ENCODE peak calls at places on chromosomes 16 and 17, in six cellular contexts. H is mesothelial cell of epicardium, M is RWPE1, N is coronary artery, V is retinal pigment epithelial cell, Z is fibroblast of mammary gland. A is an unnamed sample.
A peak's percentile ranks its signal among the peaks of the same experiment; 100 is the strongest.

GRCh38 chr17:78921437-78921971 is 3.7 kb downstream of the TIMP2 start:
- DNase-seq in H (no peak), M (no peak), N (no peak), V (no peak), Z (no peak), A (no peak)

GRCh38 chr16:64736887-64737286 is 385.0 kb downstream of the CDH11 start:
- DNase-seq in H (no peak), M (no peak), N (no peak), V (no peak), Z (no peak), A (no peak)

GRCh38 chr16:30510392-30510938 is 15.9 kb downstream of the ZNF768 start:
- DNase-seq in H (no peak), M (no peak), N (no peak), V (no peak), Z (no peak), A (no peak)

GRCh38 chr17:16925461-16926060 is 46.4 kb downstream of the TNFRSF13B start:
- DNase-seq in H (no peak), M (no peak), N (peak; percentile 43), V (no peak), Z (no peak), A (no peak)

GRCh38 chr17:4586043-4586442 is 1.7 kb downstream of the SMTNL2 start:
- DNase-seq in H (no peak), M (no peak), N (no peak), V (no peak), Z (no peak), A (no peak)

GRCh38 chr17:8382880-8383142 is 182 bp downstream of the RPL26 start:
- DNase-seq in H (no peak), M (no peak), N (no peak), V (no peak), Z (no peak), A (no peak)

GRCh38 chr16:9297437-9298113 is 206.1 kb downstream of the HAPSTR1 start:
- DNase-seq in H (peak; percentile 45), M (no peak), N (no peak), V (no peak), Z (peak; percentile 16), A (no peak)

GRCh38 chr17:43697937-43698336 is 36.2 kb upstream of the MEOX1 start:
- DNase-seq in H (no peak), M (no peak), N (no peak), V (no peak), Z (no peak), A (no peak)

GRCh38 chr16:59432934-59433333 is 698.8 kb upstream of the GOT2 start:
- DNase-seq in H (no peak), M (no peak), N (no peak), V (no peak), Z (no peak), A (no peak)

GRCh38 chr16:72508196-72508595 is 336.2 kb upstream of the PMFBP1 start:
- DNase-seq in H (no peak), M (no peak), N (no peak), V (no peak), Z (peak; percentile 56), A (peak; percentile 10)

GRCh38 chr17:187130-187529 is 5.7 kb upstream of the DOC2B start:
- DNase-seq in H (no peak), M (no peak), N (no peak), V (no peak), Z (no peak), A (no peak)

GRCh38 chr16:88456356-88457292 is 3.5 kb downstream of the ZFPM1 start:
- DNase-seq in H (no peak), M (no peak), N (no peak), V (no peak), Z (no peak), A (no peak)

GRCh38 chr17:16937431-16937830 is 34.5 kb downstream of the TNFRSF13B start:
- DNase-seq in H (peak; percentile 29), M (no peak), N (peak; percentile 29), V (no peak), Z (no peak), A (no peak)

GRCh38 chr16:22001591-22001990 is 675 bp upstream of the PDZD9 start:
- DNase-seq in H (no peak), M (peak; percentile 78), N (no peak), V (no peak), Z (peak; percentile 80), A (peak; percentile 76)

GRCh38 chr17:10198509-10199249 is at the start of gene GAS7:
- DNase-seq in H (peak; percentile 86), M (no peak), N (no peak), V (no peak), Z (no peak), A (peak; percentile 16)

GRCh38 chr16:17305694-17306093 is 165.1 kb downstream of the XYLT1 start:
- DNase-seq in H (no peak), M (no peak), N (no peak), V (no peak), Z (no peak), A (no peak)

DNA sequence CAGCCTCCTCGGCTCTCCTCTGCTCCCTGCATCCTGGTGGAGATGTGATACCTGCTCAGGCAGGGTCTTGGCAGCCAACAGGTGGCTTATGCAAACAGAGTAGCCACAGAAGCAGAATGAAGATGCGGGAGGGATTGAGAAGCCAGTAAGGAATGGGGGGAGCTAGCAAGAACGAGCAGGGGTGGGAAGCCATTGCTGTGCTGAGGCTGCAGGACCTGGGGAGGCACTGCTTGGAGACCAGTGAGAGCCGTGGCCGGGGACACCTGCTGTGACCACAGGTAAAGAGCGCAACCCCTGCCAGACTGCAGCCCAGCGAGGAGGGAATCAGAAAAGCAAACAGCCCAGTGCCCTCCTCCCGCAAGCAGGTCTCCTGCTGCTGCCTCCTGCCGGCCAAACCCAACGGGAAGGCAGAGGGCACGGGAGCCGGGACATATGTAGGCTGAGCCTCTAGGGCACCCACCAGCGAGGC is 14.7 kb downstream of the AIPL1 start:
- DNase-seq in H (no peak), M (no peak), N (no peak), V (no peak), Z (peak; percentile 12), A (peak; percentile 20)
- TF ChIP-seq CTCF in H (peak; percentile 16), M (peak; percentile 19), N (no peak), V (peak; percentile 69), Z (peak; percentile 43), A (peak; percentile 36)

GRCh38 chr17:73953206-73954033 is 250.1 kb upstream of the RPL38 start:
- DNase-seq in H (no peak), M (no peak), N (peak; percentile 36), V (no peak), Z (no peak), A (no peak)

GRCh38 chr17:73954981-73955380 is 248.5 kb upstream of the RPL38 start:
- DNase-seq in H (no peak), M (no peak), N (peak; percentile 43), V (no peak), Z (no peak), A (no peak)

GRCh38 chr17:73950515-73950914 is 253.0 kb upstream of the RPL38 start:
- DNase-seq in H (no peak), M (no peak), N (no peak), V (no peak), Z (no peak), A (no peak)

GRCh38 chr17:73952136-73952497 is 251.4 kb upstream of the RPL38 start:
- DNase-seq in H (peak; percentile 65), M (no peak), N (no peak), V (no peak), Z (no peak), A (no peak)

GRCh38 chr17:73952498-73953205 is 250.8 kb upstream of the RPL38 start:
- DNase-seq in H (peak; percentile 67), M (peak; percentile 11), N (peak; percentile 65), V (no peak), Z (peak; percentile 11), A (no peak)
- TF ChIP-seq CTCF in H (peak; percentile 58), M (no peak), N (peak; percentile 21), V (peak; percentile 23), Z (no peak), A (no peak)

GRCh38 chr16:67936124-67936875 is at the start of gene PSMB10:
- DNase-seq in H (peak; percentile 60), M (peak; percentile 51), N (no peak), V (no peak), Z (peak; percentile 68), A (peak; percentile 32)
- TF ChIP-seq CTCF in H (no peak), M (no peak), N (no peak), V (no peak), Z (no peak), A (no peak)

GRCh38 chr17:75614556-75615270 is 18.5 kb upstream of the SMIM5 start:
- DNase-seq in H (no peak), M (no peak), N (no peak), V (no peak), Z (no peak), A (no peak)

GRCh38 chr17:75611746-75612437 is 21.3 kb upstream of the SMIM5 start:
- DNase-seq in H (no peak), M (no peak), N (no peak), V (no peak), Z (no peak), A (no peak)

GRCh38 chr17:75615301-75615700 is 17.9 kb upstream of the SMIM5 start:
- DNase-seq in H (no peak), M (no peak), N (no peak), V (no peak), Z (no peak), A (no peak)

GRCh38 chr17:75612906-75613626 is 20.2 kb upstream of the SMIM5 start:
- DNase-seq in H (no peak), M (no peak), N (no peak), V (no peak), Z (no peak), A (no peak)

DNA sequence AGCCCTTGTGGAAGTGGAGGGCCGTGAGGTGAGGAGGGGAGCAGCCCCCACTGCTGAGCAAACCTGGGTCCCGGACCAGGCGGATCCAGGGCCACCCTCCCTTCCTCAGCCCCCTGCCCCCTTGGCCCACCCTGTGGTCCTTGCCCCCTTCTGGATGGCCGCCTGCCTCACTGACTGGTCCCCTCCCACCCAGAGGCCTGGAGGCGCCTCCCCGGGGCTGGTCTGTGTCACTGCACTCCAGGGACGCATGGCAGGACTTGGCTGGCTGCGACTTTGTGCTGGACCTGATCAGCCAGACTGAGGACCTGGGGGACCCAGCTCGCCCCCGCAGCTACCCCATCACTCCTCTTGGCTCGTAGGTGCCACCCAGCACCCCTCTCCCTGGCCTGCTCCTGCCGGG is 19.2 kb upstream of the SMIM5 start:
- DNase-seq in H (no peak), M (no peak), N (no peak), V (no peak), Z (no peak), A (no peak)
- TF ChIP-seq CTCF in H (no peak), M (no peak), N (no peak), V (peak; percentile 25), Z (no peak), A (no peak)

GRCh38 chr16:86288716-86289294 is 221.5 kb upstream of the FOXF1 start:
- DNase-seq in H (peak; percentile 37), M (no peak), N (no peak), V (no peak), Z (no peak), A (no peak)
- TF ChIP-seq CTCF in H (no peak), M (no peak), N (no peak), V (no peak), Z (no peak), A (no peak)

A was measured in fibroblast of pulmonary artery.